ENCODE peak calls at places on chromosomes 4 and X, in four cellular contexts. One of them, this sample, is unnamed.

GRCh38 chrX:150913511-150913910 is 15.0 kb upstream of the CD99L2 start:
- DNase-seq in NCI-H82: no peak
- DNase-seq in activated CD4-positive, alpha-beta T cell treated with anti-CD3 and anti-CD28 coated beads, Interleukin-2, amount 10 ng/mL, durations not matched to agents 7 days and 5 days: no peak
- DNase-seq in anterior cingulate cortex: no peak
- DNase-seq in this sample: no peak

GRCh38 chrX:57583477-57583876 is 8.3 kb upstream of the ZXDB start:
- DNase-seq in NCI-H82: no peak
- DNase-seq in activated CD4-positive, alpha-beta T cell treated with anti-CD3 and anti-CD28 coated beads, Interleukin-2, amount 10 ng/mL, durations not matched to agents 7 days and 5 days: no peak
- DNase-seq in anterior cingulate cortex: no peak
- DNase-seq in this sample: no peak

GRCh38 chr4:56656346-56656643 is 24.8 kb downstream of the HOPX start:
- DNase-seq in NCI-H82: no peak
- DNase-seq in anterior cingulate cortex: peak; percentile 54
- DNase-seq in activated CD4-positive, alpha-beta T cell treated with anti-CD3 and anti-CD28 coated beads, Interleukin-2, amount 10 ng/mL, durations not matched to agents 7 days and 5 days: peak; percentile 48
- DNase-seq in this sample: peak; percentile 58

GRCh38 chr4:65665951-65666523 is 4.3 kb downstream of the EPHA5 start:
- DNase-seq in anterior cingulate cortex: no peak
- DNase-seq in NCI-H82: no peak
- DNase-seq in activated CD4-positive, alpha-beta T cell treated with anti-CD3 and anti-CD28 coated beads, Interleukin-2, amount 10 ng/mL, durations not matched to agents 7 days and 5 days: no peak
- DNase-seq in this sample: no peak

GRCh38 chrX:41241962-41242361 is 92.0 kb upstream of the DDX3X start:
- DNase-seq in NCI-H82: no peak
- DNase-seq in anterior cingulate cortex: no peak
- DNase-seq in activated CD4-positive, alpha-beta T cell treated with anti-CD3 and anti-CD28 coated beads, Interleukin-2, amount 10 ng/mL, durations not matched to agents 7 days and 5 days: no peak
- DNase-seq in this sample: no peak

GRCh38 chr4:1295405-1296055 is 5.8 kb downstream of the MAEA start:
- DNase-seq in NCI-H82: no peak
- DNase-seq in activated CD4-positive, alpha-beta T cell treated with anti-CD3 and anti-CD28 coated beads, Interleukin-2, amount 10 ng/mL, durations not matched to agents 7 days and 5 days: no peak
- DNase-seq in anterior cingulate cortex: no peak
- DNase-seq in this sample: no peak

GRCh38 chr4:88660446-88661294 is 37.0 kb downstream of the NAP1L5 start:
- DNase-seq in NCI-H82: no peak
- DNase-seq in anterior cingulate cortex: no peak
- DNase-seq in activated CD4-positive, alpha-beta T cell treated with anti-CD3 and anti-CD28 coated beads, Interleukin-2, amount 10 ng/mL, durations not matched to agents 7 days and 5 days: no peak
- DNase-seq in this sample: no peak

GRCh38 chr4:36292551-36293188 is 11.3 kb downstream of the DTHD1 start:
- DNase-seq in activated CD4-positive, alpha-beta T cell treated with anti-CD3 and anti-CD28 coated beads, Interleukin-2, amount 10 ng/mL, durations not matched to agents 7 days and 5 days: no peak
- DNase-seq in anterior cingulate cortex: no peak
- DNase-seq in NCI-H82: no peak
- DNase-seq in this sample: no peak

GRCh38 chrX:135977611-135978010 is 3.8 kb upstream of the MMGT1 start:
- DNase-seq in NCI-H82: no peak
- DNase-seq in anterior cingulate cortex: no peak
- DNase-seq in activated CD4-positive, alpha-beta T cell treated with anti-CD3 and anti-CD28 coated beads, Interleukin-2, amount 10 ng/mL, durations not matched to agents 7 days and 5 days: no peak
- DNase-seq in this sample: no peak

GRCh38 chr4:165909947-165910346 is 36.9 kb downstream of the TLL1 start:
- DNase-seq in NCI-H82: peak; percentile 67
- DNase-seq in activated CD4-positive, alpha-beta T cell treated with anti-CD3 and anti-CD28 coated beads, Interleukin-2, amount 10 ng/mL, durations not matched to agents 7 days and 5 days: no peak
- DNase-seq in anterior cingulate cortex: no peak
- DNase-seq in this sample: no peak

GRCh38 chr4:47817275-47817674 is 20.6 kb downstream of the CORIN start:
- DNase-seq in activated CD4-positive, alpha-beta T cell treated with anti-CD3 and anti-CD28 coated beads, Interleukin-2, amount 10 ng/mL, durations not matched to agents 7 days and 5 days: no peak
- DNase-seq in NCI-H82: no peak
- DNase-seq in anterior cingulate cortex: no peak
- DNase-seq in this sample: no peak

GRCh38 chr4:158159054-158159717 is 13.6 kb downstream of the GASK1B start:
- DNase-seq in activated CD4-positive, alpha-beta T cell treated with anti-CD3 and anti-CD28 coated beads, Interleukin-2, amount 10 ng/mL, durations not matched to agents 7 days and 5 days: no peak
- DNase-seq in anterior cingulate cortex: no peak
- DNase-seq in NCI-H82: no peak
- DNase-seq in this sample: peak; percentile 80

GRCh38 chr4:147735413-147736301 is 3.8 kb downstream of the ARHGAP10 start:
- DNase-seq in anterior cingulate cortex: no peak
- DNase-seq in activated CD4-positive, alpha-beta T cell treated with anti-CD3 and anti-CD28 coated beads, Interleukin-2, amount 10 ng/mL, durations not matched to agents 7 days and 5 days: no peak
- DNase-seq in NCI-H82: no peak
- DNase-seq in this sample: no peak

GRCh38 chr4:183182873-183183725 is 84.0 kb downstream of the WWC2 start:
- DNase-seq in anterior cingulate cortex: no peak
- DNase-seq in activated CD4-positive, alpha-beta T cell treated with anti-CD3 and anti-CD28 coated beads, Interleukin-2, amount 10 ng/mL, durations not matched to agents 7 days and 5 days: peak; percentile 16
- DNase-seq in NCI-H82: peak; percentile 4
- DNase-seq in this sample: peak; percentile 94

This sample was measured in lung microvascular endothelial cell.